ENCODE peak calls at places on chromosome X, in seven cellular contexts. Z is HS-5; F is mesothelial cell of epicardium; T is activated T-cell treated with anti-CD3 and anti-CD28 coated beads, Interleukin-2, amount 50 U/mL, for 72 hours; N is cardiac muscle cell; D is NCI-H1436; A is PC-3. I is an unnamed sample.

GRCh38 chrX:110941906-110942305 is 146.3 kb upstream of the CHRDL1 start:
- DNase-seq in Z (no peak), F (no peak), T (no peak), N (no peak), D (no peak), A (no peak), I (no peak)

GRCh38 chrX:106906361-106906760 is 3.2 kb upstream of the RIPPLY1 start:
- DNase-seq in Z (no peak), F (no peak), T (no peak), N (peak; percentile 23), D (no peak), A (no peak), I (no peak)

GRCh38 chrX:131572372-131573014 is 28.6 kb downstream of the OR13H1 start:
- DNase-seq in Z (no peak), F (no peak), T (no peak), N (no peak), D (no peak), A (peak; percentile 68), I (no peak)

GRCh38 chrX:49187028-49187394 is 838 bp upstream of the PRICKLE3 start:
- DNase-seq in Z (no peak), F (no peak), T (no peak), N (no peak), D (no peak), A (no peak), I (no peak)

GRCh38 chrX:37755073-37755472 is 24.8 kb upstream of the CYBB start:
- DNase-seq in Z (no peak), F (no peak), T (no peak), N (no peak), D (no peak), A (no peak), I (no peak)

GRCh38 chrX:151098996-151099395 is 77.4 kb upstream of the GPR50 start:
- DNase-seq in Z (no peak), F (no peak), T (no peak), N (no peak), D (no peak), A (no peak), I (no peak)

GRCh38 chrX:121496966-121497365 is 449.6 kb downstream of the GLUD2 start:
- DNase-seq in Z (peak; percentile 10), F (no peak), T (no peak), N (no peak), D (no peak), A (no peak), I (no peak)

GRCh38 chrX:100090931-100091330 is 319.1 kb downstream of the PCDH19 start:
- DNase-seq in Z (no peak), F (no peak), T (no peak), N (peak; percentile 22), D (no peak), A (no peak), I (no peak)

GRCh38 chrX:30493348-30493747 is 84.2 kb downstream of the TASL start:
- DNase-seq in Z (no peak), F (no peak), T (no peak), N (no peak), D (no peak), A (no peak), I (no peak)

GRCh38 chrX:107675365-107675654 is 47.0 kb downstream of the PRPS1 start:
- DNase-seq in Z (no peak), F (no peak), T (no peak), N (no peak), D (no peak), A (no peak), I (no peak)

I was measured in NCI-H774.